ENCODE peak calls at places on chromosomes 16 and 17, in eight cellular contexts. One of them, this sample, is unnamed.

GRCh38 chr16:89615596-89616090 is 2.2 kb downstream of the DPEP1 start:
- DNase-seq in mesothelial cell of epicardium: peak
- DNase-seq in hippocampal formation: no peak
- DNase-seq in T-helper 1 cell: no peak
- DNase-seq in hepatic stellate cell: no peak
- DNase-seq in stromal cell of bone marrow: no peak
- DNase-seq in effector CD4-positive, alpha-beta T cell: no peak
- DNase-seq in fibroblast of the aortic adventitia: no peak
- DNase-seq in this sample: no peak

GRCh38 chr17:78993981-78994671 is 14.4 kb upstream of the LGALS3BP start:
- DNase-seq in mesothelial cell of epicardium: no peak
- DNase-seq in hippocampal formation: no peak
- DNase-seq in T-helper 1 cell: no peak
- DNase-seq in hepatic stellate cell: no peak
- DNase-seq in stromal cell of bone marrow: no peak
- DNase-seq in effector CD4-positive, alpha-beta T cell: no peak
- DNase-seq in fibroblast of the aortic adventitia: no peak
- DNase-seq in this sample: no peak

GRCh38 chr17:73142763-73143395 is 21.9 kb upstream of the SSTR2 start:
- DNase-seq in mesothelial cell of epicardium: no peak
- DNase-seq in hippocampal formation: no peak
- DNase-seq in T-helper 1 cell: peak
- DNase-seq in hepatic stellate cell: no peak
- DNase-seq in stromal cell of bone marrow: no peak
- DNase-seq in effector CD4-positive, alpha-beta T cell: no peak
- DNase-seq in fibroblast of the aortic adventitia: peak
- DNase-seq in this sample: peak

GRCh38 chr16:4487955-4488481 is 11.8 kb downstream of the HMOX2 start:
- DNase-seq in mesothelial cell of epicardium: no peak
- DNase-seq in hippocampal formation: no peak
- DNase-seq in T-helper 1 cell: peak
- DNase-seq in hepatic stellate cell: no peak
- DNase-seq in stromal cell of bone marrow: peak
- DNase-seq in effector CD4-positive, alpha-beta T cell: no peak
- DNase-seq in fibroblast of the aortic adventitia: peak
- DNase-seq in this sample: peak

GRCh38 chr17:61474934-61475333 is 22.7 kb downstream of the TBX4 start:
- DNase-seq in mesothelial cell of epicardium: no peak
- DNase-seq in hippocampal formation: no peak
- DNase-seq in T-helper 1 cell: no peak
- DNase-seq in hepatic stellate cell: no peak
- DNase-seq in stromal cell of bone marrow: no peak
- DNase-seq in effector CD4-positive, alpha-beta T cell: no peak
- DNase-seq in fibroblast of the aortic adventitia: no peak
- DNase-seq in this sample: no peak

GRCh38 chr16:79509221-79509631 is 91.3 kb downstream of the MAF start:
- DNase-seq in mesothelial cell of epicardium: no peak
- DNase-seq in hippocampal formation: peak
- DNase-seq in T-helper 1 cell: no peak
- DNase-seq in hepatic stellate cell: no peak
- DNase-seq in stromal cell of bone marrow: no peak
- DNase-seq in effector CD4-positive, alpha-beta T cell: no peak
- DNase-seq in fibroblast of the aortic adventitia: no peak
- DNase-seq in this sample: no peak

GRCh38 chr16:17343028-17343427 is 127.7 kb downstream of the XYLT1 start:
- DNase-seq in mesothelial cell of epicardium: no peak
- DNase-seq in hippocampal formation: no peak
- DNase-seq in T-helper 1 cell: peak
- DNase-seq in hepatic stellate cell: no peak
- DNase-seq in stromal cell of bone marrow: no peak
- DNase-seq in effector CD4-positive, alpha-beta T cell: peak
- DNase-seq in fibroblast of the aortic adventitia: no peak
- DNase-seq in this sample: no peak

GRCh38 chr17:65323055-65323454 is 185.9 kb downstream of the RGS9 start:
- DNase-seq in mesothelial cell of epicardium: no peak
- DNase-seq in hippocampal formation: no peak
- DNase-seq in T-helper 1 cell: no peak
- DNase-seq in hepatic stellate cell: no peak
- DNase-seq in stromal cell of bone marrow: no peak
- DNase-seq in effector CD4-positive, alpha-beta T cell: no peak
- DNase-seq in fibroblast of the aortic adventitia: no peak
- DNase-seq in this sample: no peak

GRCh38 chr16:12236491-12237030 is 260.0 kb downstream of the SNX29 start:
- DNase-seq in mesothelial cell of epicardium: no peak
- DNase-seq in hippocampal formation: no peak
- DNase-seq in T-helper 1 cell: no peak
- DNase-seq in hepatic stellate cell: no peak
- DNase-seq in stromal cell of bone marrow: no peak
- DNase-seq in effector CD4-positive, alpha-beta T cell: no peak
- DNase-seq in fibroblast of the aortic adventitia: no peak
- DNase-seq in this sample: no peak

GRCh38 chr16:19138601-19139000 is 24.8 kb downstream of the ITPRIPL2 start:
- DNase-seq in mesothelial cell of epicardium: no peak
- DNase-seq in hippocampal formation: no peak
- DNase-seq in T-helper 1 cell: no peak
- DNase-seq in hepatic stellate cell: peak
- DNase-seq in stromal cell of bone marrow: no peak
- DNase-seq in effector CD4-positive, alpha-beta T cell: no peak
- DNase-seq in fibroblast of the aortic adventitia: peak
- DNase-seq in this sample: peak

GRCh38 chr16:46853713-46854443 is 22.9 kb upstream of the C16orf87 start:
- DNase-seq in mesothelial cell of epicardium: peak
- DNase-seq in hippocampal formation: peak
- DNase-seq in T-helper 1 cell: peak
- DNase-seq in hepatic stellate cell: peak
- DNase-seq in stromal cell of bone marrow: no peak
- DNase-seq in effector CD4-positive, alpha-beta T cell: peak
- DNase-seq in fibroblast of the aortic adventitia: peak
- DNase-seq in this sample: peak

GRCh38 chr16:1308036-1308976 is 1.1 kb upstream of the UBE2I start:
- DNase-seq in mesothelial cell of epicardium: no peak
- DNase-seq in hippocampal formation: no peak
- DNase-seq in T-helper 1 cell: no peak
- DNase-seq in hepatic stellate cell: no peak
- DNase-seq in stromal cell of bone marrow: no peak
- DNase-seq in effector CD4-positive, alpha-beta T cell: no peak
- DNase-seq in fibroblast of the aortic adventitia: peak
- DNase-seq in this sample: no peak

This sample was measured in lung microvascular endothelial cell.